ENCODE peak calls at places on chromosomes 16 and 17, in eight cellular contexts. Z, S, P, F, U, J, D and G are unnamed samples.

GRCh38 chr17:57255776-57256681 is at the start of gene MSI2:
- DNase-seq in Z (peak; percentile 60), S (peak; percentile 95), P (peak; percentile 78), F (peak; percentile 87), U (peak; percentile 92), J (peak; percentile 90), D (peak; percentile 82), G (peak; percentile 61)

GRCh38 chr16:64428463-64428862 is 693.4 kb downstream of the CDH11 start:
- DNase-seq in Z (no peak), S (no peak), P (peak; percentile 81), F (no peak), U (no peak), J (no peak), D (peak; percentile 86), G (no peak)

GRCh38 chr17:9219631-9220415 is 198.5 kb downstream of the NTN1 start:
- DNase-seq in Z (no peak), S (no peak), P (no peak), F (no peak), U (no peak), J (no peak), D (no peak), G (no peak)

GRCh38 chr17:35788504-35788998 is 6.9 kb downstream of the MMP28 start:
- DNase-seq in Z (no peak), S (peak; percentile 58), P (peak; percentile 92), F (no peak), U (no peak), J (peak; percentile 85), D (peak; percentile 92), G (peak; percentile 72)

GRCh38 chr16:27301236-27301861 is 12.4 kb upstream of the IL4R start:
- DNase-seq in Z (no peak), S (no peak), P (no peak), F (no peak), U (no peak), J (no peak), D (no peak), G (no peak)

GRCh38 chr16:72621651-72622050 is 426.3 kb downstream of the ZFHX3 start:
- DNase-seq in Z (no peak), S (no peak), P (peak; percentile 58), F (no peak), U (no peak), J (no peak), D (peak; percentile 11), G (no peak)

GRCh38 chr16:9911231-9911630 is 271.0 kb downstream of the GRIN2A start:
- DNase-seq in Z (no peak), S (no peak), P (no peak), F (no peak), U (no peak), J (no peak), D (no peak), G (no peak)

GRCh38 chr17:82105882-82106696 is 8.1 kb upstream of the FASN start:
- DNase-seq in Z (no peak), S (peak; percentile 46), P (peak; percentile 37), F (peak; percentile 95), U (peak; percentile 90), J (peak; percentile 82), D (peak; percentile 35), G (no peak)

GRCh38 chr17:1643293-1643998 is 2.1 kb downstream of the SCARF1 start:
- DNase-seq in Z (no peak), S (peak; percentile 64), P (no peak), F (peak; percentile 96), U (peak; percentile 89), J (peak; percentile 49), D (no peak), G (no peak)

GRCh38 chr16:57998484-57998883 is 2.0 kb downstream of the ZNF319 start:
- DNase-seq in Z (no peak), S (no peak), P (no peak), F (peak; percentile 81), U (peak; percentile 79), J (peak; percentile 34), D (peak; percentile 49), G (no peak)

GRCh38 chr17:50292465-50292864 is 18.2 kb downstream of the TMEM92 start:
- DNase-seq in Z (no peak), S (no peak), P (peak; percentile 49), F (no peak), U (no peak), J (no peak), D (no peak), G (peak; percentile 75)

GRCh38 chr16:88686062-88686438 is 257 bp downstream of the SNAI3 start:
- DNase-seq in Z (no peak), S (no peak), P (no peak), F (no peak), U (peak; percentile 74), J (no peak), D (no peak), G (no peak)

GRCh38 chr17:33469911-33470310 is 176.8 kb upstream of the ASIC2 start:
- DNase-seq in Z (no peak), S (no peak), P (peak; percentile 83), F (no peak), U (no peak), J (peak; percentile 10), D (peak; percentile 81), G (peak; percentile 53)

GRCh38 chr16:48081656-48082055 is 74.1 kb downstream of the ABCC12 start:
- DNase-seq in Z (no peak), S (no peak), P (peak; percentile 90), F (no peak), U (no peak), J (peak; percentile 78), D (peak; percentile 93), G (no peak)

GRCh38 chr16:2468725-2469398 is 2.2 kb upstream of the NTN3 start:
- DNase-seq in Z (no peak), S (no peak), P (no peak), F (no peak), U (no peak), J (no peak), D (no peak), G (no peak)

GRCh38 chr17:3964203-3965122 is at the start of gene ATP2A3:
- DNase-seq in Z (no peak), S (no peak), P (no peak), F (no peak), U (peak; percentile 61), J (no peak), D (no peak), G (no peak)

GRCh38 chr17:82240506-82241182 is 11.8 kb downstream of the SLC16A3 start:
- DNase-seq in Z (no peak), S (no peak), P (no peak), F (peak; percentile 36), U (peak; percentile 46), J (no peak), D (no peak), G (no peak)

GRCh38 chr17:75896360-75897075 is at the start of gene TRIM65:
- DNase-seq in Z (peak; percentile 47), S (peak; percentile 81), P (peak; percentile 74), F (peak; percentile 88), U (peak; percentile 91), J (peak; percentile 83), D (peak; percentile 75), G (peak; percentile 87)

GRCh38 chr17:51926448-51926847 is 232.1 kb downstream of the CA10 start:
- DNase-seq in Z (no peak), S (peak; percentile 19), P (no peak), F (no peak), U (no peak), J (no peak), D (no peak), G (no peak)
- H3K27ac ChIP-seq in Z (no peak overlapping the region), S (no peak overlapping the region), P (no peak overlapping the region), F (no peak overlapping the region), U (no peak overlapping the region), J (no peak overlapping the region), D (no peak overlapping the region), G (no peak overlapping the region)

DNA sequence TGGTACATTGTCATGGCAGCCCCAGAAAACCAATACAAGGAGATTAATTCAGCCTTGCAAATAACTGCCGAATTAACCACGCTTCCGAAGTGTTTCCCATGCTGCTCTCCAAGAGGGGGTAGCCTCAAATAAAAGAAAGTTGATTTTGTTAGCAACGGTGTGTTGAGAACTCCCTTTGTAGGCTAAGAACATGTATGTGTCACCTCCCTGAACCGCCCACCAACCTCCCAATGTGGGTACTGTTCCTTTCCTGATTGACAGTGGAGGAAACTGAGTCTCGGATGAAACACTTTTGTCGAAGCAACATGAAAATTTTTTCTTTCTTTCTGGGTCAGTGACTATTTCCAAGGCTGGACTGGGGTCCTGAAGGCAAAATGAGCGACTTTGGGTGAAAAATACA is 25.1 kb downstream of the CACNG4 start:
- DNase-seq in Z (no peak), S (no peak), P (no peak), F (no peak), U (no peak), J (no peak), D (no peak), G (no peak)
- H3K27ac ChIP-seq in Z (no peak overlapping the region), S (no peak overlapping the region), P (no peak overlapping the region), F (no peak overlapping the region), U (no peak overlapping the region), J (no peak overlapping the region), D (no peak overlapping the region), G (no peak overlapping the region)

GRCh38 chr17:40341808-40342574 is 22.5 kb downstream of the GJD3 start:
- DNase-seq in Z (no peak), S (peak; percentile 84), P (peak; percentile 50), F (peak; percentile 65), U (peak; percentile 86), J (peak; percentile 72), D (peak; percentile 70), G (no peak)
- H3K27ac ChIP-seq in Z (peak overlapping the region; percentile 49), S (peak overlapping the region; percentile 83), P (peak overlapping the region; percentile 87), F (no peak overlapping the region), U (peak overlapping the region; percentile 96), J (peak overlapping the region; percentile 92), D (peak overlapping the region; percentile 86), G (peak overlapping the region; percentile 70)

GRCh38 chr17:340074-340473 is 12.5 kb downstream of the RPH3AL start:
- DNase-seq in Z (no peak), S (no peak), P (no peak), F (peak; percentile 23), U (no peak), J (no peak), D (no peak), G (no peak)
- H3K27ac ChIP-seq in Z (no peak overlapping the region), S (no peak overlapping the region), P (no peak overlapping the region), F (no peak overlapping the region), U (peak overlapping the region; percentile 47), J (peak overlapping the region; percentile 29), D (no peak overlapping the region), G (no peak overlapping the region)

GRCh38 chr16:68740628-68741346 is 3.7 kb downstream of the CDH1 start:
- DNase-seq in Z (no peak), S (no peak), P (no peak), F (no peak), U (no peak), J (no peak), D (no peak), G (no peak)
- H3K27ac ChIP-seq in Z (no peak overlapping the region), S (no peak overlapping the region), P (no peak overlapping the region), F (no peak overlapping the region), U (peak overlapping the region; percentile 0), J (peak overlapping the region; percentile 94), D (no peak overlapping the region), G (no peak overlapping the region)